ENCODE peak calls at places on chromosomes 5 and 9, in seven cellular contexts. O, E, J, C, W, Y and N are unnamed samples.
A peak's percentile ranks its signal among the peaks of the same experiment; 100 is the strongest.

GRCh38 chr9:19114680-19115270 is 12.1 kb upstream of the HAUS6 start:
- DNase-seq in J (no peak), C (no peak), E (no peak), W (no peak), Y (no peak), O (no peak), N (no peak)

GRCh38 chr9:109793196-109793595 is 13.2 kb downstream of the PALM2AKAP2 start:
- DNase-seq in J (no peak), C (no peak), Y (no peak), W (no peak), O (no peak), E (peak; percentile 80), N (no peak)

GRCh38 chr9:133334161-133334560 is 1.8 kb downstream of the SURF6 start:
- DNase-seq in Y (no peak), C (no peak), W (no peak), O (no peak), J (no peak), E (no peak), N (no peak)

GRCh38 chr5:78537821-78538220 is 110.8 kb downstream of the LHFPL2 start:
- DNase-seq in E (peak; percentile 78), O (no peak), C (peak; percentile 33), J (no peak), Y (no peak), W (no peak), N (peak; percentile 33)

GRCh38 chr9:134677743-134678142 is 36.1 kb downstream of the COL5A1 start:
- DNase-seq in W (no peak), O (no peak), E (no peak), J (no peak), C (no peak), Y (no peak), N (no peak)

GRCh38 chr5:180291234-180291940 is 496 bp downstream of the MAPK9 start:
- DNase-seq in O (no peak), E (no peak), W (no peak), C (peak; percentile 45), J (peak; percentile 27), Y (peak; percentile 47), N (no peak)

GRCh38 chr9:128863647-128864046 is 18.1 kb downstream of the KYAT1 start:
- DNase-seq in E (peak; percentile 66), W (peak; percentile 72), C (peak; percentile 76), J (peak; percentile 81), O (no peak), Y (peak; percentile 78), N (peak; percentile 27)

GRCh38 chr5:149731617-149732400 is 1.7 kb downstream of the PPARGC1B start:
- DNase-seq in Y (peak; percentile 86), W (peak; percentile 65), O (peak; percentile 67), E (peak; percentile 81), C (peak; percentile 79), J (peak; percentile 76), N (peak; percentile 56)

GRCh38 chr9:14314929-14315753 is 1.2 kb upstream of the NFIB start:
- DNase-seq in E (peak; percentile 92), Y (peak; percentile 91), J (peak; percentile 95), C (no peak), O (no peak), W (no peak), N (peak; percentile 68)

GRCh38 chr5:71482132-71482531 is 26.7 kb downstream of the BDP1 start:
- DNase-seq in Y (no peak), J (no peak), O (no peak), C (no peak), W (no peak), E (peak; percentile 73), N (no peak)

GRCh38 chr9:137406876-137407589 is 15.9 kb downstream of the EXD3 start:
- DNase-seq in Y (no peak), J (peak; percentile 76), W (peak; percentile 56), O (no peak), E (peak; percentile 71), C (peak; percentile 91), N (peak; percentile 57)